ENCODE peak calls at places on chromosome 19, in ten cellular contexts. A is foreskin fibroblast; L is cardiac muscle cell; R is esophagus squamous epithelium; F is AG10803; Z is brain microvascular endothelial cell; M is psoas muscle; P is CD8-positive, alpha-beta memory T cell; Q is lung; W is adrenal gland. K is an unnamed sample.

GRCh38 chr19:372306-372890 is 27.8 kb upstream of the MIER2 start:
- DNase-seq in A (peak), L (peak), R (no peak), F (peak), Z (peak), M (peak), P (no peak), Q (no peak), W (no peak), K (peak)

GRCh38 chr19:29836409-29836825 is 24.6 kb downstream of the CCNE1 start:
- DNase-seq in A (no peak), L (no peak), R (no peak), F (no peak), Z (no peak), M (no peak), P (no peak), Q (no peak), W (no peak), K (no peak)

GRCh38 chr19:1631557-1632100 is 20.8 kb downstream of the TCF3 start:
- DNase-seq in A (no peak), L (no peak), R (no peak), F (no peak), Z (no peak), M (no peak), P (no peak), Q (no peak), W (no peak), K (no peak)

GRCh38 chr19:16233081-16233776 is 35.5 kb downstream of the AP1M1 start:
- DNase-seq in A (no peak), L (no peak), R (no peak), F (no peak), Z (no peak), M (no peak), P (no peak), Q (no peak), W (no peak), K (no peak)

GRCh38 chr19:30029721-30030510 is 87.9 kb downstream of the URI1 start:
- DNase-seq in A (peak), L (no peak), R (no peak), F (no peak), Z (peak), M (no peak), P (no peak), Q (no peak), W (no peak), K (peak)

GRCh38 chr19:2775556-2776430 is 7.3 kb downstream of the SGTA start:
- DNase-seq in A (peak), L (peak), R (peak), F (peak), Z (peak), M (peak), P (peak), Q (peak), W (peak), K (peak)

GRCh38 chr19:932647-933552 is 7.1 kb downstream of the ARID3A start:
- DNase-seq in A (peak), L (peak), R (no peak), F (peak), Z (peak), M (peak), P (peak), Q (no peak), W (peak), K (peak)

GRCh38 chr19:32781280-32781679 is 61.7 kb downstream of the TDRD12 start:
- DNase-seq in A (no peak), L (no peak), R (no peak), F (no peak), Z (no peak), M (no peak), P (no peak), Q (no peak), W (no peak), K (no peak)

GRCh38 chr19:23263870-23264590 is 13.8 kb upstream of the ZNF724 start:
- DNase-seq in A (peak), L (peak), R (no peak), F (peak), Z (no peak), M (no peak), P (no peak), Q (no peak), W (peak), K (no peak)

GRCh38 chr19:30378701-30379100 is 6.5 kb downstream of the ZNF536 start:
- DNase-seq in A (no peak), L (no peak), R (no peak), F (no peak), Z (no peak), M (no peak), P (no peak), Q (no peak), W (no peak), K (no peak)

GRCh38 chr19:676007-676342 is 217 bp upstream of the FSTL3 start:
- DNase-seq in A (no peak), L (no peak), R (no peak), F (no peak), Z (no peak), M (no peak), P (no peak), Q (no peak), W (no peak), K (no peak)

GRCh38 chr19:57465680-57466381 is 8.9 kb upstream of the VN1R1 start:
- DNase-seq in A (peak), L (peak), R (no peak), F (peak), Z (no peak), M (no peak), P (no peak), Q (no peak), W (no peak), K (no peak)

GRCh38 chr19:56874530-56874929 is 34.0 kb upstream of the PEG3 start:
- DNase-seq in A (no peak), L (no peak), R (no peak), F (no peak), Z (no peak), M (no peak), P (no peak), Q (no peak), W (no peak), K (no peak)

GRCh38 chr19:21092107-21092506 is 10.1 kb downstream of the ZNF714 start:
- DNase-seq in A (peak), L (peak), R (no peak), F (peak), Z (no peak), M (no peak), P (no peak), Q (no peak), W (peak), K (peak)

GRCh38 chr19:1863638-1864479 is 480 bp upstream of the KLF16 start:
- DNase-seq in A (peak), L (peak), R (peak), F (peak), Z (peak), M (peak), P (peak), Q (peak), W (peak), K (peak)

GRCh38 chr19:29841559-29842367 is 30.0 kb downstream of the CCNE1 start:
- DNase-seq in A (peak), L (peak), R (no peak), F (no peak), Z (peak), M (no peak), P (no peak), Q (no peak), W (peak), K (peak)

GRCh38 chr19:19507354-19507753 is 8.0 kb downstream of the TSSK6 start:
- DNase-seq in A (no peak), L (no peak), R (no peak), F (no peak), Z (no peak), M (no peak), P (no peak), Q (no peak), W (no peak), K (no peak)

GRCh38 chr19:23774156-23774971 is 15.7 kb upstream of the ZNF681 start:
- DNase-seq in A (peak), L (peak), R (no peak), F (peak), Z (no peak), M (no peak), P (no peak), Q (no peak), W (peak), K (no peak)

GRCh38 chr19:53927745-53928144 is 18.7 kb downstream of the CACNG7 start:
- DNase-seq in A (peak), L (peak), R (no peak), F (peak), Z (peak), M (no peak), P (no peak), Q (no peak), W (peak), K (peak)

DNA sequence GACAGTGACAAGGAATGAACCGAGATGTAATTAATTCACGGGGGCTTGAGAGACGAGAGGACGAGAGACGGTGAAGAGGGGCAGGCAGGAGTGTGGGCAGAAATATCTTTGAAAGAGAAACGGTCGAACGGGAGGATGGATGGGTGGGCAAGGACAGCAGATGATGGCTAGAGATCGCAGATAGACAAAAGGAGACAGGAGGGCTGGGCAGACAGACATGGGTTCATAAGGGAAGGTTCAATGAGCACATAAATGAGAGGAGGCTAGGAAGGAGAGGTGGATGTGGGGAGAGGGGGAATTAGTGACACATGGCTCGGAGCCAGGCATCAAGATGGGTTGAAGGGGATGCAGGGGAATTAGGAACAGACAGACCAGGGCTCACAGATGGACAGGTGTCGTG is 1.1 kb downstream of the SYT3 start:
- DNase-seq in A (no peak), L (no peak), R (no peak), F (no peak), Z (no peak), M (no peak), P (no peak), Q (no peak), W (no peak), K (no peak)
- H3K4me3 ChIP-seq in A (no peak), L (no peak), R (no peak), F (no peak), Z (no peak), M (no peak), P (no peak), Q (no peak), W (no peak), K (no peak)

GRCh38 chr19:14089412-14089661 is 1.2 kb downstream of the SAMD1 start:
- DNase-seq in A (peak), L (peak), R (no peak), F (no peak), Z (no peak), M (no peak), P (no peak), Q (no peak), W (no peak), K (no peak)
- H3K4me3 ChIP-seq in A (peak), L (peak), R (peak), F (peak), Z (peak), M (peak), P (no peak), Q (peak), W (no peak), K (peak)

DNA sequence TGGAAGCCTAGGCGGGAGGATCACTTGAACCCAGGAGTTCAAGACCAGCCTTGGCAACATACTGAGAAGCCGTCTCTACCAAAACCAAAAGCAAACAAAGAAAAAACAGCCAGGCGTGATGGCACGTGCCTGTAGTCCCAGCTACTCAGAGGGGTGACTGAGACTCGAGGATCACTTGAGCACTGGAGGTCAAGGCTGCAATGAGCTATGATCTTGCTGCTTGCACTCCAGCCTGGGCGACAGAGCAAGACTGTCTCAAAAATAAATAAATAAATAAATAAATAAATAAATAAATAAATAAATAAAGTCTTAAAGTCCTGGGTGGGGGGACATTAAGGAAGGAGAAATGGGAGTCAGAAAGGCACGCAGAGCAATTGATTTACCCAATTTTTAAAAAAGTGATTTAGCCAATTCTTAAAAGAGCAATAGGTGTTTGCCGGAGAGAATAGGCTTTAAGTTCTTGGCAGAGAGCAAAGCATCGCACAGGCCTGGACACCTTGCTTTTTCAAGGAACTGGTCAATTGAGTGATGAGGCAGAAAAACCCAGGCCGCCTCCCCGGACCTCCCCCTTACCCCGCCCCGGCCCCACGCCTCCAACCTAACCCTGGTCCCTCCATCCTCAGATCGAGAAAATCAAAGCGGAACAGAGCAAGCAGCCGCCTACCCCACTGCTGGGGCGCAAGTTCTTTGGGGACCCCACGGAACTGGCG is 9.5 kb upstream of the SHKBP1 start:
- DNase-seq in A (peak), L (no peak), R (no peak), F (no peak), Z (no peak), M (no peak), P (no peak), Q (no peak), W (peak), K (no peak)
- H3K4me3 ChIP-seq in A (peak), L (peak), R (peak), F (peak), Z (peak), M (peak), P (no peak), Q (no peak), W (no peak), K (no peak)

GRCh38 chr19:41551212-41551610 is 24.8 kb upstream of the CEACAM21 start:
- DNase-seq in A (no peak), L (no peak), R (no peak), F (no peak), Z (no peak), M (no peak), P (no peak), Q (no peak), W (no peak), K (no peak)
- H3K4me3 ChIP-seq in A (no peak), L (no peak), R (peak), F (no peak), Z (no peak), M (no peak), P (peak), Q (no peak), W (no peak), K (no peak)

DNA sequence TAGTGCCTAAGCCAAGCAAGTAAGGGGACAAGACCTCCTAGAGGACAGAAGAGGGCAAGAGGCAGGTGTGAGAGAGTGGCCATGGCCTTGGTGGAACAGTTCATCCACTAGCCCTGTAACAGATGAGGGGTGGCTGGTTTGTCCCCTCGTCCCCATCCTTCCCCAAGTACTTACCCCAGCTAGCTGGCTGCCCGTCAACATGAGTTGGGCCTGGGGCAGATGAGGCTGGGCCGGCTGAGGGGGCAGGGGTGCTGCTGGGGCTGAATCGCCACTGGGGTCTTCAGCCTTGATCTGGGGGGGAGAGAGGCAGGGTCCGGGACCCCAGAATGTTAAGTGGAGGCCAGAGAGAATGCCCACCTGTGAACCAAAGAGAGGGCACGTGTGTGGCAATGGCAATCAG is 15.2 kb downstream of the POU2F2 start:
- DNase-seq in A (no peak), L (no peak), R (no peak), F (no peak), Z (no peak), M (no peak), P (no peak), Q (no peak), W (no peak), K (no peak)
- H3K4me3 ChIP-seq in A (no peak), L (no peak), R (no peak), F (no peak), Z (no peak), M (no peak), P (no peak), Q (no peak), W (no peak), K (no peak)

GRCh38 chr19:4015705-4016402 is 8.3 kb downstream of the PIAS4 start:
- DNase-seq in A (no peak), L (no peak), R (no peak), F (no peak), Z (no peak), M (no peak), P (no peak), Q (no peak), W (peak), K (no peak)
- H3K4me3 ChIP-seq in A (no peak), L (no peak), R (no peak), F (no peak), Z (no peak), M (peak), P (no peak), Q (no peak), W (no peak), K (no peak)

GRCh38 chr19:45450042-45450380 is 17.8 kb upstream of the FOSB start:
- DNase-seq in A (no peak), L (no peak), R (no peak), F (no peak), Z (no peak), M (no peak), P (peak), Q (no peak), W (no peak), K (no peak)
- H3K4me3 ChIP-seq in A (peak), L (peak), R (peak), F (peak), Z (peak), M (peak), P (peak), Q (no peak), W (peak), K (peak)

GRCh38 chr19:40608957-40609356 is 7.8 kb downstream of the LTBP4 start:
- DNase-seq in A (no peak), L (no peak), R (no peak), F (no peak), Z (no peak), M (no peak), P (peak), Q (no peak), W (no peak), K (no peak)
- H3K4me3 ChIP-seq in A (no peak), L (peak), R (peak), F (no peak), Z (no peak), M (no peak), P (peak), Q (no peak), W (no peak), K (no peak)

DNA sequence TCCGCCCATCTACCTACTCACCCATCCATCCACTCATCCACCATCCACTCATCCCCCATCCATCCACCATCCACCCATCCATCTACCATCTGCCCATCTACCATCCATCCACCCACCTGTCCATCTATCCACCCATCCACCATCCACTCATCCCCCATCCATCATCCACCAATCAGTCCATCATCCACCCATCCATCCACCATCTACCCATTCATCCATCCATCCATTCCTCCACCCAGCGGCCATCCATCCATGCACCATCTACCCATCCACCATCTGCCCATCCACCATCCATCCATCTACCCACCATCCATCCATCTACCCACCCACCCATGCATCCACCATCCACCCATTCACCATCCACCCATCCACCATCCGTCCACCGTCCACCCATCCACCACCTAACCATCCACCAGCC is 13.6 kb upstream of the JUND start:
- DNase-seq in A (no peak), L (no peak), R (no peak), F (no peak), Z (no peak), M (no peak), P (no peak), Q (no peak), W (no peak), K (no peak)
- H3K4me3 ChIP-seq in A (no peak), L (no peak), R (no peak), F (no peak), Z (no peak), M (no peak), P (no peak), Q (no peak), W (no peak), K (no peak)